ENCODE peak calls at places on chromosomes 16 and 17, in five cellular contexts. O is retina, F is pulmonary artery endothelial cell, U is thyroid gland, G is KG1. T is an unnamed sample.

GRCh38 chr16:16144416-16144815 is 78.9 kb downstream of the ABCC6 start:
- DNase-seq in O (no peak), F (no peak), U (no peak), G (no peak), T (no peak)

GRCh38 chr17:17508641-17509591 is 12.7 kb upstream of the RASD1 start:
- DNase-seq in G (no peak), O (peak; percentile 1), F (no peak), U (no peak), T (no peak)

GRCh38 chr16:23155445-23156049 is 6.3 kb upstream of the USP31 start:
- DNase-seq in F (no peak), G (no peak), U (no peak), O (no peak), T (no peak)

GRCh38 chr17:38617074-38617860 is 11.5 kb upstream of the SRCIN1 start:
- DNase-seq in F (no peak), U (no peak), O (no peak), G (no peak), T (peak; percentile 37)

GRCh38 chr17:57739402-57740224 is 5.5 kb downstream of the CCDC182 start:
- DNase-seq in O (peak; percentile 55), U (no peak), F (no peak), G (no peak), T (peak; percentile 50)

GRCh38 chr17:410674-411401 is 58.2 kb upstream of the RPH3AL start:
- DNase-seq in F (no peak), U (peak; percentile 14), O (no peak), G (no peak), T (peak; percentile 57)

GRCh38 chr16:53068423-53068833 is 13.6 kb downstream of the CHD9 start:
- DNase-seq in F (no peak), O (no peak), U (no peak), G (no peak), T (no peak)

GRCh38 chr16:84518804-84519341 is 14.4 kb upstream of the MEAK7 start:
- DNase-seq in O (no peak), F (no peak), U (no peak), G (no peak), T (no peak)

GRCh38 chr17:66491213-66491612 is 188.8 kb downstream of the PRKCA start:
- DNase-seq in O (no peak), F (no peak), U (no peak), G (no peak), T (no peak)

GRCh38 chr17:78532311-78532710 is 44.9 kb downstream of the DNAH17 start:
- DNase-seq in U (no peak), O (no peak), G (no peak), F (no peak), T (no peak)

GRCh38 chr16:30054451-30054850 is 11.1 kb upstream of the ALDOA start:
- DNase-seq in U (no peak), G (no peak), O (no peak), F (no peak), T (no peak)

GRCh38 chr16:1428511-1428910 is 2.4 kb upstream of the PERCC1 start:
- DNase-seq in G (peak; percentile 43), U (no peak), O (peak; percentile 61), F (no peak), T (peak; percentile 58)

GRCh38 chr17:73357318-73357717 is 45.5 kb upstream of the CDC42EP4 start:
- DNase-seq in G (no peak), F (no peak), U (no peak), O (no peak), T (peak; percentile 59)

T was measured in left kidney.